ENCODE peak calls at places on chromosomes 12 and 14, in four cellular contexts. E is fibroblast of villous mesenchyme, V is AG10803, G is cardiac fibroblast. Q is an unnamed sample.

GRCh38 chr12:6620137-6620884 is 13.1 kb upstream of the CHD4 start:
- DNase-seq in V (peak; percentile 44), G (peak; percentile 61), E (peak; percentile 32), Q (no peak)

GRCh38 chr12:94145231-94145979 is 3.0 kb upstream of the PLXNC1 start:
- DNase-seq in G (peak; percentile 65), V (peak; percentile 52), E (peak; percentile 60), Q (peak; percentile 55)

GRCh38 chr14:87524011-87524410 is 469.0 kb downstream of the GALC start:
- DNase-seq in G (no peak), E (no peak), V (no peak), Q (no peak)

GRCh38 chr12:52521581-52522266 is 1.5 kb upstream of the KRT5 start:
- DNase-seq in E (no peak), G (peak; percentile 41), V (peak; percentile 80), Q (no peak)

GRCh38 chr14:21868442-21869046 is 194.9 kb upstream of the OR4E1 start:
- DNase-seq in E (peak; percentile 21), V (peak; percentile 8), G (peak; percentile 58), Q (peak; percentile 45)

GRCh38 chr14:77014004-77014604 is 14.4 kb downstream of the IRF2BPL start:
- DNase-seq in G (no peak), E (peak; percentile 38), V (peak; percentile 61), Q (no peak)

GRCh38 chr12:6606331-6607131 is 648 bp downstream of the CHD4 start:
- DNase-seq in V (no peak), G (peak; percentile 29), E (peak; percentile 51), Q (peak; percentile 68)

GRCh38 chr12:68521321-68521839 is 89.3 kb upstream of the RAP1B start:
- DNase-seq in E (peak; percentile 91), G (peak; percentile 90), V (peak; percentile 82), Q (no peak)

GRCh38 chr14:34843011-34843554 is 32.1 kb downstream of the BAZ1A start:
- DNase-seq in V (peak; percentile 68), E (peak; percentile 79), G (peak; percentile 75), Q (peak; percentile 10)

GRCh38 chr14:70702154-70702553 is 60.4 kb downstream of the TTC9 start:
- DNase-seq in E (no peak), V (no peak), G (no peak), Q (no peak)

GRCh38 chr12:66107451-66107915 is 23.1 kb downstream of the LLPH start:
- DNase-seq in E (peak; percentile 95), G (peak; percentile 99), V (peak; percentile 94), Q (peak; percentile 70)

GRCh38 chr12:121872546-121873223 is 14.0 kb upstream of the HPD start:
- DNase-seq in E (peak; percentile 99), G (peak; percentile 96), V (peak; percentile 94), Q (no peak)

GRCh38 chr14:33118653-33119052 is 180.0 kb downstream of the NPAS3 start:
- DNase-seq in E (peak; percentile 53), V (no peak), G (no peak), Q (no peak)

GRCh38 chr12:89882757-89883156 is 174.1 kb upstream of the ATP2B1 start:
- DNase-seq in V (no peak), E (no peak), G (no peak), Q (no peak)

GRCh38 chr12:117189725-117190209 is 503 bp downstream of the FBXO21 start:
- DNase-seq in V (peak; percentile 32), E (peak; percentile 20), G (peak; percentile 47), Q (peak; percentile 65)

GRCh38 chr12:32482226-32482625 is 82.9 kb downstream of the FGD4 start:
- DNase-seq in E (no peak), V (no peak), G (peak; percentile 56), Q (peak; percentile 37)

GRCh38 chr14:99475660-99476059 is 5.0 kb downstream of the SETD3 start:
- DNase-seq in V (no peak), G (no peak), E (peak; percentile 57), Q (no peak)

GRCh38 chr12:104741497-104742367 is 216.4 kb downstream of the SLC41A2 start:
- DNase-seq in E (no peak), V (no peak), G (peak; percentile 18), Q (no peak)

GRCh38 chr14:67003009-67003753 is 186.1 kb upstream of the GARIN2 start:
- DNase-seq in V (no peak), E (no peak), G (peak; percentile 4), Q (no peak)

GRCh38 chr14:92615451-92615850 is 101.9 kb downstream of the RIN3 start:
- DNase-seq in G (no peak), V (no peak), E (no peak), Q (peak; percentile 45)

GRCh38 chr12:77204055-77204454 is 138.7 kb upstream of the E2F7 start:
- DNase-seq in E (no peak), G (peak; percentile 12), V (no peak), Q (no peak)

GRCh38 chr14:56181666-56182065 is 63.5 kb downstream of the PELI2 start:
- DNase-seq in G (peak; percentile 53), V (no peak), E (no peak), Q (no peak)

GRCh38 chr12:90085491-90086274 is 377.0 kb upstream of the ATP2B1 start:
- DNase-seq in V (peak; percentile 25), E (peak; percentile 64), G (peak; percentile 49), Q (no peak)

GRCh38 chr14:31059152-31059924 is 33.2 kb upstream of the STRN3 start:
- DNase-seq in G (peak; percentile 85), V (peak; percentile 79), E (peak; percentile 98), Q (no peak)

GRCh38 chr12:49539406-49540228 is 787 bp downstream of the KCNH3 start:
- DNase-seq in E (no peak), V (no peak), G (no peak), Q (peak; percentile 72)

GRCh38 chr12:69679119-69679518 is 20.0 kb downstream of the BEST3 start:
- DNase-seq in G (peak; percentile 39), V (no peak), E (no peak), Q (no peak)

GRCh38 chr12:51269174-51270066 is 795 bp downstream of the SMAGP start:
- DNase-seq in E (peak; percentile 28), G (peak; percentile 43), V (peak; percentile 29), Q (peak; percentile 77)

GRCh38 chr12:103016381-103016780 is 58.9 kb downstream of the ASCL1 start:
- DNase-seq in G (no peak), E (no peak), V (no peak), Q (no peak)

GRCh38 chr14:64745511-64746041 is 41.4 kb downstream of the PLEKHG3 start:
- DNase-seq in V (peak; percentile 37), E (peak; percentile 88), G (peak; percentile 8), Q (no peak)
- TF ChIP-seq CTCF in V (peak; percentile 37), E (peak; percentile 45), G (no peak), Q (no peak)

DNA sequence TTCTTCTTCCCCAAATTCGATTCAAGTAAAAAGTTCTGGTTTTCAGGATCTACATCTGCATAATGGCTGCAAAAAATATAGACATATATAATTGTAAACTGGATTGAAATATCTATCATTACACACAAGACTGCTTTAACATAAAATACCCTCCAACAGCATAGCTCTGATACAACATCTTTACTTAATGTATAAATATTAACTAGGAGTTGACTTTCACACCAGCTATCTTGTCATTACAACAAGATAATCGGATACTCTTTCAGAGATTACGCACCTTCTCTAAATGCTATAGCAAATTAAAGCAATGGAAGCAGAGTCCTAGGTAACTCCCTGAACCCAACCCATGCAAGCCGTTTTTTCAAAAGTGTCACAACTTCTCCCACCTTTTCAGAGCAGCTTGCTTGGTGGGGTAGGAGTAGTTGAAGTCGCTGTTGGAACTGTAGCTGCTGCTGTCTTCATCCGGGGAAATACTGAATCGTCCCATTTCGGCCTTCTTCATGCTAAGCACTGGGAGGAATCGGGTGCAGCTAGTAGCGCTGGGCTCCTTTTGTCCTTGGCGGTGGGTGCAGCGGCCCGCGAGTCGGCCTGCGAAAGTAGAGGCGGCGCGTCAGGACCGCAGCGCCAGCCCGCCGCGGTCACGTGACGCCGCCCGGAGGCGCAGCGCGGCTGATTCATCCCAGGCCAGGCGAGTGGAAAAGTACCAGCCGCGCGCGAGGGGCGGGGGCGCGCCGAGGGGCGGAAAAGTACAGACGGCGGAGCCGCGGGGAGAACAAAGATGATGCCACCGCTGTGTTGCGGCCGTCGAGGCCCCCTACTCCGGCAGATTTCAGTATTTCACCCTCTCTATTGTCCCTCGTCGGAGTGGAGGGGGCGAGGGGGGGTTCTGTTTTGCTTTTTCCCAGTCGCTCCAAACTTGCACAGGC is 1.5 kb downstream of the SLC38A2 start:
- DNase-seq in G (peak; percentile 83), E (peak; percentile 88), V (peak; percentile 82), Q (peak; percentile 91)
- TF ChIP-seq CTCF in G (no peak), E (no peak), V (no peak), Q (no peak)

GRCh38 chr14:51093371-51094281 is 1.3 kb downstream of the TRIM9 start:
- DNase-seq in G (peak; percentile 5), V (no peak), E (no peak), Q (peak; percentile 67)
- TF ChIP-seq CTCF in G (no peak), V (peak; percentile 6), E (no peak), Q (peak; percentile 16)

GRCh38 chr12:75816892-75817291 is 214.7 kb downstream of the PHLDA1 start:
- DNase-seq in E (peak; percentile 61), G (peak; percentile 91), V (peak; percentile 76), Q (no peak)
- TF ChIP-seq CTCF in E (no peak), G (peak; percentile 7), V (no peak), Q (no peak)

GRCh38 chr12:110370732-110371141 is 32.8 kb downstream of the ANAPC7 start:
- DNase-seq in G (no peak), V (no peak), E (no peak), Q (no peak)

GRCh38 chr12:110371408-110372055 is 32.0 kb downstream of the ANAPC7 start:
- DNase-seq in G (peak; percentile 46), V (no peak), E (no peak), Q (peak; percentile 73)

GRCh38 chr12:110373962-110374611 is 29.4 kb downstream of the ANAPC7 start:
- DNase-seq in V (no peak), E (no peak), G (no peak), Q (no peak)

GRCh38 chr12:110372056-110372425 is 31.5 kb downstream of the ANAPC7 start:
- DNase-seq in G (no peak), V (no peak), E (no peak), Q (no peak)

DNA sequence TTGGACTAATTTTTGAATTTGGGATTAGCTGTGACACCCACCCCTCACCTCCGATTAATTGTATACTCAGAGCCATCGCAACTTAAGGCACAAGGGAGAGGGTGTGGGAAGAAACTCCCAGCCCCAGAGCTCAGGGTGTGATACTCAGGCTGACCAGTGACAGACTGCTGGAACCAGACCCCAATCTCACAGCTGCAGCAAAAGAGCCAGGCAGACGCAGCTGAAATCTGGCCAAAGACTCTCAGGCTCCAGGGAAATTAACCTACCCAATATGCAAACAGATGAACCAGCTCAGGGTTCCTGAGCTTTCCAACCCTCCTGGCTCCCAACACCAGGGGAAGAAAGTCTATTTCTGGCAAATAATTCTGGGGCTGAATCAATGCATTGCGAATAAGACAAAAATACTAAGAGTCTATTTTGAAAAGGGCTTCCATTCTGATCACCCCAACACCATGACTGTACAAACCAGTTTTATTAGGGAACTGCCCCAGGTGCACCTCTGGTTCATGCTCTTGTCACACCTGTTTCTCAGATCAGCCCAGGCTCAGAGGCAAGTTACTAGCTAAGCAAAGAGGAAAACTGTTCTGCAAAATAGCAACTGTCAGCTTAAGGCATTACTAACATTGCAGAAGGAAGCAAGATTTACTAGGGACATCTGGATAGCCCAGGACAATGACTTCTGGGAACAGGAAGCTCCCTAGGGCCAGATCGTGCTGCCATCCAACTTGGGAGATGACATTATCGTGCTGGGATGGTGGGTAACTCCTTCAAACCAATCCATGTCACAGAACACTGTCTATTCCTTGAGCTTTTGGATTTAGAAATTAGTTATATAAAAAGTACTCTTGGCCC is 30.3 kb downstream of the ANAPC7 start:
- DNase-seq in E (no peak), G (no peak), V (no peak), Q (no peak)
- TF ChIP-seq CTCF in E (no peak), G (no peak), V (no peak), Q (no peak)

Q was measured in GM20000.